ENCODE peak calls at places on chromosomes 6 and 20, in seven cellular contexts. O is lower lobe of right lung; Z is CD8-positive, alpha-beta memory T cell; T is CD8-positive, alpha-beta T cell; Y is MM.1S; J is heart left ventricle; V is neural progenitor cell. P is an unnamed sample. For H3K9me3, the result is how much of the 10 kb centered on the place peaks cover.

GRCh38 chr6:17015551-17016381 is 86.1 kb upstream of the STMND1 start:
- DNase-seq in O (peak), Z (peak), T (peak), Y (no peak), J (peak), V (no peak), P (no peak)

GRCh38 chr6:27428966-27429365 is 40.4 kb downstream of the ZNF391 start:
- DNase-seq in O (no peak), Z (no peak), T (no peak), Y (no peak), J (no peak), V (no peak), P (no peak)

GRCh38 chr20:46883847-46884246 is 10.8 kb upstream of the EYA2 start:
- DNase-seq in O (no peak), Z (no peak), T (no peak), Y (no peak), J (no peak), V (no peak), P (no peak)

GRCh38 chr20:1696521-1697209 is 39.1 kb upstream of the SIRPG start:
- DNase-seq in O (no peak), Z (no peak), T (no peak), Y (no peak), J (no peak), V (no peak), P (no peak)

GRCh38 chr6:43053545-43054205 is at the start of gene CUL7:
- DNase-seq in O (peak), Z (peak), T (peak), Y (peak), J (peak), V (peak), P (peak)

GRCh38 chr6:152636675-152637421 is at the start of gene SYNE1:
- DNase-seq in O (peak), Z (peak), T (peak), Y (no peak), J (peak), V (peak), P (no peak)

GRCh38 chr20:32231847-32232246 is 24.2 kb downstream of the POFUT1 start:
- DNase-seq in O (no peak), Z (peak), T (peak), Y (peak), J (no peak), V (no peak), P (peak)

GRCh38 chr6:6395581-6396197 is 75.2 kb upstream of the F13A1 start:
- DNase-seq in O (no peak), Z (no peak), T (no peak), Y (no peak), J (peak), V (no peak), P (no peak)

GRCh38 chr20:63321148-63321831 is 28.3 kb downstream of the COL20A1 start:
- DNase-seq in O (peak), Z (peak), T (no peak), Y (no peak), J (peak), V (no peak), P (no peak)

GRCh38 chr20:62212309-62212708 is 7.8 kb downstream of the HRH3 start:
- DNase-seq in O (no peak), Z (no peak), T (no peak), Y (no peak), J (no peak), V (no peak), P (no peak)

GRCh38 chr6:105270511-105270910 is 90.7 kb upstream of the POPDC3 start:
- DNase-seq in O (no peak), Z (no peak), T (no peak), Y (no peak), J (no peak), V (no peak), P (no peak)

GRCh38 chr20:17896247-17896723 is 72.3 kb downstream of the SNX5 start:
- DNase-seq in O (no peak), Z (no peak), T (no peak), Y (no peak), J (no peak), V (no peak), P (no peak)

GRCh38 chr20:55004044-55004443 is 528.7 kb downstream of the DOK5 start:
- DNase-seq in O (no peak), Z (no peak), T (no peak), Y (no peak), J (no peak), V (no peak), P (no peak)

GRCh38 chr6:78861509-78861908 is 5.8 kb upstream of the IRAK1BP1 start:
- DNase-seq in O (no peak), Z (no peak), T (no peak), Y (no peak), J (no peak), V (no peak), P (no peak)

GRCh38 chr20:64064145-64064698 is 1.2 kb downstream of the TCEA2 start:
- DNase-seq in O (no peak), Z (no peak), T (no peak), Y (no peak), J (no peak), V (no peak), P (no peak)

GRCh38 chr6:31776563-31776960 is 566 bp downstream of the VWA7 start:
- DNase-seq in O (peak), Z (no peak), T (no peak), Y (no peak), J (no peak), V (no peak), P (no peak)

GRCh38 chr20:50919567-50919966 is 11.7 kb downstream of the ADNP start:
- DNase-seq in O (peak), Z (no peak), T (no peak), Y (no peak), J (peak), V (no peak), P (no peak)

GRCh38 chr6:147643341-147644200 is 135.1 kb downstream of the SAMD5 start:
- DNase-seq in O (no peak), Z (no peak), T (no peak), Y (no peak), J (no peak), V (no peak), P (no peak)

GRCh38 chr6:131053546-131054240 is 9.4 kb downstream of the EPB41L2 start:
- DNase-seq in O (no peak), Z (no peak), T (no peak), Y (no peak), J (no peak), V (no peak), P (no peak)

GRCh38 chr6:131059486-131059885 is 3.6 kb downstream of the EPB41L2 start:
- DNase-seq in O (no peak), Z (no peak), T (no peak), Y (no peak), J (no peak), V (no peak), P (no peak)

GRCh38 chr6:131051316-131051715 is 11.7 kb downstream of the EPB41L2 start:
- DNase-seq in O (no peak), Z (no peak), T (no peak), Y (no peak), J (no peak), V (no peak), P (no peak)

GRCh38 chr6:131058236-131058635 is 4.8 kb downstream of the EPB41L2 start:
- DNase-seq in O (no peak), Z (no peak), T (no peak), Y (no peak), J (no peak), V (no peak), P (no peak)

DNA sequence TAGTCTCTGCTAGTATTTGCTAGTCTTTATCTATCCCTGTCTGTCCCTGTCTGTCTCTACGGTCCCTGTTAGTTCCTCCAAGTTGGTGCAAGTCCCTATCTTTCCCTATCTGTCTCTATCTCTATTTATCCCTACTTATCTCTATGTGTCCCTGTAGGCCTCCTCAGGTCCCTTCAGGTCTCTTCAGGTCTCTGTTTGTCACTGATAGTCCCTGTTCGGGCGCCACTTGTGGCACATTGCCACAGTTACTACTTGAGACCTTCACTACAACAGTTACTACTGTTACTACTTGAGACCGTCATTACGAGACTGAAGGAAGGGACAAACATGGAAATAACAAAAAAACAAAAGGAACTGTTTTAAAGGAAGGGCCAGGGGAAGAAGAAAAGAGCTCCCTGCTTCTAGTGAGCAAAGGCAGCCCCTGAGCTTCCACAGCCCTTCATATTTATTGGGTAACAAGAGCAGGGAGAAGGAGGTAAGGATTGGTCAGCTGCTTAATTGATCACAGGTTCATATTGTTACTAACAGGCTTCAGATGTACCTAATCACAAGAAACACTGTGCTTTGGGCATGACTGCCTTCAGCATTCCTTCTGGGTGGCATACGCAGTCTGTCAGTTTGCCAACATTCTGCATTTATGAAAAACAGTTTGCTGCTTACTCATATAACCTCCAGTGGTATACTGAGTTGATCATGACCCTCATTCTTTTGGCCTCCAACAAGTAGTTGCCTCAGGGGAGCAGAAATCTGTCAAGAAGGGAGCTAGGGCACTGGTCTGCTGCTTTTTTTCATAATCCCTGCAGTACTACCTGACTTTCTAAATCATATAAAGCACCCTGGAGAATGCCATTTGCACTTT is 8.4 kb downstream of the EPB41L2 start:
- DNase-seq in O (no peak), Z (no peak), T (no peak), Y (no peak), J (no peak), V (no peak), P (no peak)
- H3K9me3 ChIP-seq in O (under half), Z (under half), T (under half), Y (under half), J (under half), V (under half), P (under half)

GRCh38 chr6:125231133-125231532 is 70.6 kb downstream of the HDDC2 start:
- DNase-seq in O (no peak), Z (no peak), T (no peak), Y (no peak), J (no peak), V (no peak), P (no peak)
- H3K9me3 ChIP-seq in O (under half), Z (under half), T (under half), Y (under half), J (under half), V (under half), P (under half)

GRCh38 chr6:14758421-14759043 is 487.3 kb upstream of the JARID2 start:
- DNase-seq in O (peak), Z (no peak), T (no peak), Y (no peak), J (no peak), V (no peak), P (no peak)

GRCh38 chr6:14756370-14756769 is 489.5 kb upstream of the JARID2 start:
- DNase-seq in O (no peak), Z (no peak), T (no peak), Y (no peak), J (no peak), V (no peak), P (no peak)

GRCh38 chr6:14757414-14757813 is 488.5 kb upstream of the JARID2 start:
- DNase-seq in O (no peak), Z (no peak), T (no peak), Y (peak), J (no peak), V (no peak), P (no peak)

GRCh38 chr6:14754636-14755513 is 491.0 kb upstream of the JARID2 start:
- DNase-seq in O (no peak), Z (peak), T (peak), Y (no peak), J (no peak), V (no peak), P (no peak)

DNA sequence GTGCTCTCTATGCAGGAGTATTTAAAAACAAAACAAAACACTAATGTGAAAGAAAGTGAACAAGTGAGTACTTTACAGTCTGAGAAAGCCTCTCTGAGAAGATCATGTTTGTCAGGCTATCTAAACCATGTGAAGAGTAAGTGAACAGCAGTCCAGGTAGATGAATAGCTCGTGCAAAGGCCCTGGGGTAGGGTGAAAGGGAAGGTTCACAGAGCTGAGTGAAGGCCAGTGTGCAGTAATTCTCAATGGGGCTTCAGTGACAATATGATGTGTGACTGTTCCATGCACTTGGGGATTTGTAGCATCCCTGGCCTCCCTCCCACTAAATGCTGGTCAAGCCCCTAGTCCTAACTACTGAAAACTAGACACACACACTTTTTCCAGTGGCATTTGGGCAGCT is 488.9 kb upstream of the JARID2 start:
- DNase-seq in O (no peak), Z (no peak), T (no peak), Y (no peak), J (no peak), V (no peak), P (no peak)
- H3K9me3 ChIP-seq in O (under half), Z (under half), T (under half), Y (under half), J (under half), V (under half), P (under half)

DNA sequence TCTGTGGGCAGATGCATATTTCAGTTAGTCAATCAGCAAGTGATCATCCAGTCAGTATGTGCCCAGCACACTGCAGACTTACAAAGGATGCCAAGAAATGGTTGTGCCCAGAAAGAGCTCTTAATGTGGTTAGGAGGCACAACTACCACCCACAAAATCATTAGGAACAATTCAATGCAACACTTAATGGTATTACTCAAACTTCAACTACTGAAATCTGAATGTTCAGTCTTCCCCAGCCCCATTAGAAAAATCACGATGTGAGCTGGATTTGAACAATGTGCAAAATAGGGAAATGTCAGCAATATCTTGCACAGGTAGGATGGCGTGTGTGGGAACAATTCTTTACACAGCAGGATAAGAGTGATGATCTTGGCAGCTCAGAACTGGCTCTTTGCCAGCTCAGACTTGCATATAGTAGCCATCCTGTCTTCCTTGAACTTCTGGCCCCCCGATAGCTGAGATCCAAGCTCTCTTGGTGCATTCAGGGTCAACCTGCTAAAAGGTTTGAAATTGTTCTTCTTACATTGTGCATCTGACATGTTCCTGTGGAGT is 556.7 kb upstream of the HTR1E start:
- DNase-seq in O (no peak), Z (no peak), T (no peak), Y (no peak), J (no peak), V (no peak), P (no peak)
- H3K9me3 ChIP-seq in O (under half), Z (under half), T (under half), Y (under half), J (under half), V (under half), P (under half)

P was measured in T-helper 17 cell.